ENCODE peak calls at places on chromosomes 7 and 10, in five cellular contexts. One of them, this sample, is unnamed. For H3K36me3, the result is how much of the 10 kb centered on the place peaks cover.

GRCh38 chr10:17808971-17809841 is at the start of gene MRC1:
- ATAC-seq in upper lobe of left lung: peak
- ATAC-seq in GM12878: peak
- ATAC-seq in K562: peak
- ATAC-seq in HepG2: peak
- ATAC-seq in this sample: peak

GRCh38 chr10:8071006-8071405 is 16.5 kb downstream of the GATA3 start:
- ATAC-seq in upper lobe of left lung: no peak
- ATAC-seq in GM12878: no peak
- ATAC-seq in K562: no peak
- ATAC-seq in HepG2: no peak
- ATAC-seq in this sample: no peak

GRCh38 chr7:139109188-139109982 is at the start of gene ZC3HAV1:
- ATAC-seq in upper lobe of left lung: peak
- ATAC-seq in GM12878: peak
- ATAC-seq in K562: peak
- ATAC-seq in HepG2: peak
- ATAC-seq in this sample: peak

GRCh38 chr7:33457041-33457440 is 327.7 kb downstream of the BBS9 start:
- ATAC-seq in upper lobe of left lung: no peak
- ATAC-seq in GM12878: no peak
- ATAC-seq in K562: no peak
- ATAC-seq in HepG2: no peak
- ATAC-seq in this sample: no peak

GRCh38 chr7:41006591-41006990 is 696.3 kb downstream of the INHBA start:
- ATAC-seq in upper lobe of left lung: no peak
- ATAC-seq in GM12878: no peak
- ATAC-seq in K562: no peak
- ATAC-seq in HepG2: no peak
- ATAC-seq in this sample: no peak

GRCh38 chr10:59991661-59992060 is 85.3 kb upstream of the CCDC6 start:
- ATAC-seq in upper lobe of left lung: peak
- ATAC-seq in GM12878: peak
- ATAC-seq in K562: peak
- ATAC-seq in HepG2: no peak
- ATAC-seq in this sample: peak

GRCh38 chr7:142528608-142529408 is 220.5 kb upstream of the PRSS1 start:
- ATAC-seq in upper lobe of left lung: no peak
- ATAC-seq in GM12878: no peak
- ATAC-seq in K562: peak
- ATAC-seq in HepG2: no peak
- ATAC-seq in this sample: no peak

GRCh38 chr7:112337892-112338291 is 112.4 kb upstream of the IFRD1 start:
- ATAC-seq in upper lobe of left lung: no peak
- ATAC-seq in GM12878: no peak
- ATAC-seq in K562: no peak
- ATAC-seq in HepG2: no peak
- ATAC-seq in this sample: no peak

GRCh38 chr10:96917628-96918027 is 85.5 kb downstream of the LCOR start:
- ATAC-seq in upper lobe of left lung: no peak
- ATAC-seq in GM12878: no peak
- ATAC-seq in K562: no peak
- ATAC-seq in HepG2: no peak
- ATAC-seq in this sample: no peak

GRCh38 chr7:22842973-22843372 is 20.3 kb upstream of the TOMM7 start:
- ATAC-seq in upper lobe of left lung: no peak
- ATAC-seq in GM12878: no peak
- ATAC-seq in K562: no peak
- ATAC-seq in HepG2: no peak
- ATAC-seq in this sample: peak

GRCh38 chr7:38702002-38702535 is 70.9 kb upstream of the AMPH start:
- ATAC-seq in upper lobe of left lung: peak
- ATAC-seq in GM12878: no peak
- ATAC-seq in K562: no peak
- ATAC-seq in HepG2: no peak
- ATAC-seq in this sample: no peak

GRCh38 chr7:65387893-65388292 is 14.2 kb downstream of the ZNF92 start:
- ATAC-seq in upper lobe of left lung: no peak
- ATAC-seq in GM12878: peak
- ATAC-seq in K562: no peak
- ATAC-seq in HepG2: no peak
- ATAC-seq in this sample: no peak

GRCh38 chr7:74429153-74429747 is 24.5 kb upstream of the GTF2IRD1 start:
- ATAC-seq in upper lobe of left lung: peak
- ATAC-seq in GM12878: no peak
- ATAC-seq in K562: no peak
- ATAC-seq in HepG2: no peak
- ATAC-seq in this sample: peak

GRCh38 chr10:78772083-78772482 is 296.7 kb upstream of the ZMIZ1 start:
- ATAC-seq in upper lobe of left lung: no peak
- ATAC-seq in GM12878: no peak
- ATAC-seq in K562: no peak
- ATAC-seq in HepG2: peak
- ATAC-seq in this sample: no peak

GRCh38 chr10:71998840-71999194 is 34.6 kb downstream of the CHST3 start:
- ATAC-seq in upper lobe of left lung: peak
- ATAC-seq in GM12878: no peak
- ATAC-seq in K562: peak
- ATAC-seq in HepG2: peak
- ATAC-seq in this sample: peak

GRCh38 chr10:16854623-16855022 is 37.4 kb upstream of the RSU1 start:
- ATAC-seq in upper lobe of left lung: no peak
- ATAC-seq in GM12878: no peak
- ATAC-seq in K562: no peak
- ATAC-seq in HepG2: no peak
- ATAC-seq in this sample: no peak

GRCh38 chr10:27448926-27449325 is 55.2 kb upstream of the RAB18 start:
- ATAC-seq in upper lobe of left lung: no peak
- ATAC-seq in GM12878: no peak
- ATAC-seq in K562: no peak
- ATAC-seq in HepG2: no peak
- ATAC-seq in this sample: no peak

GRCh38 chr7:16961650-16962049 is 79.9 kb upstream of the AGR3 start:
- ATAC-seq in upper lobe of left lung: no peak
- ATAC-seq in GM12878: no peak
- ATAC-seq in K562: no peak
- ATAC-seq in HepG2: no peak
- ATAC-seq in this sample: no peak

GRCh38 chr10:77289027-77289501 is 348.5 kb downstream of the KCNMA1 start:
- ATAC-seq in upper lobe of left lung: peak
- ATAC-seq in GM12878: no peak
- ATAC-seq in K562: no peak
- ATAC-seq in HepG2: no peak
- ATAC-seq in this sample: no peak

GRCh38 chr10:77284797-77285196 is 352.8 kb downstream of the KCNMA1 start:
- ATAC-seq in upper lobe of left lung: no peak
- ATAC-seq in GM12878: no peak
- ATAC-seq in K562: no peak
- ATAC-seq in HepG2: no peak
- ATAC-seq in this sample: no peak

GRCh38 chr10:77287647-77288120 is 349.9 kb downstream of the KCNMA1 start:
- ATAC-seq in upper lobe of left lung: no peak
- ATAC-seq in GM12878: no peak
- ATAC-seq in K562: no peak
- ATAC-seq in HepG2: no peak
- ATAC-seq in this sample: peak

GRCh38 chr10:77285529-77286182 is 352.0 kb downstream of the KCNMA1 start:
- ATAC-seq in upper lobe of left lung: no peak
- ATAC-seq in GM12878: no peak
- ATAC-seq in K562: no peak
- ATAC-seq in HepG2: no peak
- ATAC-seq in this sample: no peak

GRCh38 chr10:77286851-77287250 is 350.8 kb downstream of the KCNMA1 start:
- ATAC-seq in upper lobe of left lung: no peak
- ATAC-seq in GM12878: no peak
- ATAC-seq in K562: no peak
- ATAC-seq in HepG2: no peak
- ATAC-seq in this sample: no peak
- H3K27ac ChIP-seq in upper lobe of left lung: no peak
- H3K27ac ChIP-seq in GM12878: no peak
- H3K27ac ChIP-seq in K562: no peak
- H3K27ac ChIP-seq in HepG2: no peak
- H3K27ac ChIP-seq in this sample: peak

GRCh38 chr7:127933116-127933515 is 98.1 kb downstream of the LRRC4 start:
- ATAC-seq in upper lobe of left lung: no peak
- ATAC-seq in GM12878: no peak
- ATAC-seq in K562: no peak
- ATAC-seq in HepG2: no peak
- ATAC-seq in this sample: no peak
- H3K36me3 ChIP-seq in upper lobe of left lung: under half
- H3K36me3 ChIP-seq in GM12878: under half
- H3K36me3 ChIP-seq in K562: half or more
- H3K36me3 ChIP-seq in HepG2: under half
- H3K36me3 ChIP-seq in this sample: under half

GRCh38 chr7:159016591-159016990 is 128.1 kb downstream of the VIPR2 start:
- ATAC-seq in upper lobe of left lung: no peak
- ATAC-seq in GM12878: no peak
- ATAC-seq in K562: no peak
- ATAC-seq in HepG2: no peak
- ATAC-seq in this sample: no peak

GRCh38 chr7:159014297-159015062 is 130.2 kb downstream of the VIPR2 start:
- ATAC-seq in upper lobe of left lung: no peak
- ATAC-seq in GM12878: no peak
- ATAC-seq in K562: no peak
- ATAC-seq in HepG2: no peak
- ATAC-seq in this sample: no peak

GRCh38 chr7:159015894-159016410 is 128.7 kb downstream of the VIPR2 start:
- ATAC-seq in upper lobe of left lung: peak
- ATAC-seq in GM12878: no peak
- ATAC-seq in K562: peak
- ATAC-seq in HepG2: no peak
- ATAC-seq in this sample: no peak

GRCh38 chr7:159013825-159014289 is 130.8 kb downstream of the VIPR2 start:
- ATAC-seq in upper lobe of left lung: no peak
- ATAC-seq in GM12878: no peak
- ATAC-seq in K562: no peak
- ATAC-seq in HepG2: no peak
- ATAC-seq in this sample: no peak

GRCh38 chr7:159015081-159015893 is 129.4 kb downstream of the VIPR2 start:
- ATAC-seq in upper lobe of left lung: peak
- ATAC-seq in GM12878: no peak
- ATAC-seq in K562: peak
- ATAC-seq in HepG2: peak
- ATAC-seq in this sample: peak
- TF ChIP-seq EP300 in upper lobe of left lung: no peak
- TF ChIP-seq EP300 in GM12878: no peak
- TF ChIP-seq EP300 in K562: no peak
- TF ChIP-seq EP300 in HepG2: no peak
- TF ChIP-seq EP300 in this sample: no peak

GRCh38 chr7:95609277-95609971 is 13.1 kb upstream of the PDK4 start:
- ATAC-seq in upper lobe of left lung: peak
- ATAC-seq in GM12878: no peak
- ATAC-seq in K562: no peak
- ATAC-seq in HepG2: no peak
- ATAC-seq in this sample: no peak
- H3K27ac ChIP-seq in upper lobe of left lung: peak
- H3K27ac ChIP-seq in GM12878: no peak
- H3K27ac ChIP-seq in K562: peak
- H3K27ac ChIP-seq in HepG2: no peak
- H3K27ac ChIP-seq in this sample: peak

DNA sequence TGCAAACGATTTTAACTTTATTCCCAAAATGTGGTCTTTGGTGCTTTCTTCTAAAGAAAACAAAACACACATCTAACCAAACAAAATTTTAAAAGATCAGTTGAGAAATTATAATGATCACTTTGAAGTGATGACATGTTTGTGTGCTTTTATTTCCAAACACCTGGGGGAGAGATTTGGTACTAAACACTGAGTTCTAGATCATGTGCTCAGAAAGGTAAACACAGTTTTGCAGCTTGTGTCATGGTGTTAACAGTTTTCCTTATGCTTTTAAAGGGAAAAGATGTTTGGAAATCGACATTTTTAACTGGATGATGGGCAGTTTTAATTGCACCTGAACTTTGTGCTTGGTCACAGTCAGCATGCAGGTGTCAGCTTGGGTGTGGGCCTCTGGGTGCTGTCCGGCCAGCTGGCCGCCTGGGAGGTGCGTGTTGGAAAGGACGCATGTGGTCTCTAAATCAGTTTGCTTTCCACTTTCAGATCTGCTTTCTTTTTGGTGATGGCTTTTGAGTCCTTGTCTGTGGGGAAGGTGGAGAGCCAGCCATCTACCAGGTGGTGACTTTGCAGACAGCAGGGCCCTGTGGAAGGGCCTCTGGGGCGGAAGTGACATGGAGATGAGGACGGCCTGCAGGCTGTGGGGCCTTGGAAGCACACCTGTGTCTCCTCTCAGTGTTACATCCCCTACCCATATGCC is 59.2 kb downstream of the WDR37 start:
- ATAC-seq in upper lobe of left lung: no peak
- ATAC-seq in GM12878: no peak
- ATAC-seq in K562: no peak
- ATAC-seq in HepG2: no peak
- ATAC-seq in this sample: no peak
- H3K36me3 ChIP-seq in upper lobe of left lung: half or more
- H3K36me3 ChIP-seq in GM12878: under half
- H3K36me3 ChIP-seq in K562: half or more
- H3K36me3 ChIP-seq in HepG2: under half
- H3K36me3 ChIP-seq in this sample: half or more

DNA sequence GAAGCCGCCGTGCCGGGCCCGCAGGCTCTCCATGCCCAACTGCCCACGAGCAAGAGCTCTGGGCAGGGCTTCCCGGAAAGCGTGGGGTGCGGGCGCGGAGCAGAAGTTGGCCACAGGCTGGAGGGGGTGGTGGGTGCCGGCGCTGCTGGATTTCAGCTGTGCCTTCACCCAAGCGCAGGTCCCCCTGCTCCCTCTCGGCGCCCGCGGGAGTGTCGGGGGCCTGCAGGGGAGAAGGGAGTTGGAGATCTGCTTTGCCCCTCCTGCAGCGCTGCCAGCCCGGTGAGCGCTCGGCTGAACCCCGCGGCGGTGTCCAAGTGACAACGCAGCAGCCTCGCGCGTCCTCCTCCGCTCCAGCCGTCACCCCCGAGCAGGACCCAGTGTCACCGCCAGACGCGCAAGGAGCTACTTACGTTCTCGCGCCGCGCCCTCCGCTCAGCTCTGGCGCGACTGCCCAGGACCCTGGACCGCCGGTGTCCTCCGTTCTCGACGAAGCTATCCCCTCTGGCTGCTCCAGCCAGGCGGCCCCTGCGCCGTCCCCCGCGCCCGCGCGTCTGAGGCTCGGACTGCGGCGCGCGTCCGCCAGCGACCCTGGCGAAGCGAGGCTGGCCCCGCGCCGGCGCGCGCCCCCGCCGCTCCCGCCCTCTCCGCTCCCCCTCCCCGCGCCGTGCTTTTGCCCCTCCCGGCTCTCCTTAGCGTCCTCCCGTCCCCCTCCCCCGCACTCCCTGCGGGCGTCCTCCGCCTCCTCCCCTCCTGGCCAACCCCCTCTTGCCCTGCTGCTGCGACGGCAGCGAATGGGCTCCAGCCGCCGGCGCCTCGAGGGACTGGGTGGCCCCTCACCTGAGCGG is at the start of gene NRCAM:
- ATAC-seq in upper lobe of left lung: no peak
- ATAC-seq in GM12878: peak
- ATAC-seq in K562: peak
- ATAC-seq in HepG2: peak
- ATAC-seq in this sample: peak
- TF ChIP-seq EP300 in upper lobe of left lung: no peak
- TF ChIP-seq EP300 in GM12878: no peak
- TF ChIP-seq EP300 in K562: no peak
- TF ChIP-seq EP300 in HepG2: no peak
- TF ChIP-seq EP300 in this sample: no peak